ENCODE peak calls at places on chromosomes 13 and 19, in nine cellular contexts. T is colonic mucosa; A is breast epithelium; J is activated CD4-positive, alpha-beta T cell treated with anti-CD3 and anti-CD28 coated beads for 24 hours; R is activated CD8-positive, alpha-beta memory T cell treated with anti-CD3 and anti-CD28 coated beads for 48 hours; X is GM10248; O is iris pigment epithelial cell; Y is testis; W is epithelial cell of proximal tubule. E is an unnamed sample.

GRCh38 chr19:41156207-41156606 is 36.8 kb upstream of the CYP2S1 start:
- DNase-seq in T (no peak), A (no peak), J (no peak), R (no peak), X (no peak), O (no peak), Y (no peak), W (no peak), E (no peak)

GRCh38 chr13:50512602-50513527 is 330.6 kb downstream of the DLEU7 start:
- DNase-seq in T (peak), A (peak), J (peak), R (no peak), X (peak), O (peak), Y (peak), W (no peak), E (peak)

GRCh38 chr13:39506559-39507390 is 96.2 kb downstream of the LHFPL6 start:
- DNase-seq in T (no peak), A (no peak), J (no peak), R (no peak), X (no peak), O (peak), Y (no peak), W (no peak), E (no peak)

GRCh38 chr13:44333950-44334675 is 39.5 kb upstream of the SERP2 start:
- DNase-seq in T (no peak), A (no peak), J (no peak), R (no peak), X (no peak), O (no peak), Y (no peak), W (no peak), E (no peak)

GRCh38 chr13:29496241-29496712 is 99.2 kb downstream of the SLC7A1 start:
- DNase-seq in T (no peak), A (no peak), J (no peak), R (no peak), X (peak), O (no peak), Y (peak), W (no peak), E (peak)

GRCh38 chr19:7326105-7326877 is 22.4 kb upstream of the ARHGEF18 start:
- DNase-seq in T (peak), A (no peak), J (no peak), R (no peak), X (peak), O (peak), Y (peak), W (no peak), E (no peak)

GRCh38 chr13:43846496-43846895 is 33.0 kb downstream of the CCDC122 start:
- DNase-seq in T (no peak), A (no peak), J (no peak), R (no peak), X (no peak), O (peak), Y (no peak), W (no peak), E (no peak)

GRCh38 chr19:10209305-10209704 is 14.6 kb upstream of the DNMT1 start:
- DNase-seq in T (no peak), A (no peak), J (no peak), R (no peak), X (no peak), O (peak), Y (no peak), W (no peak), E (no peak)

GRCh38 chr13:110524484-110525254 is 36.9 kb downstream of the RAB20 start:
- DNase-seq in T (peak), A (peak), J (no peak), R (no peak), X (no peak), O (no peak), Y (peak), W (no peak), E (no peak)

GRCh38 chr19:42324655-42325307 is 654 bp upstream of the MEGF8 start:
- DNase-seq in T (peak), A (no peak), J (no peak), R (no peak), X (no peak), O (no peak), Y (no peak), W (no peak), E (peak)

GRCh38 chr19:29800086-29800825 is 11.5 kb upstream of the CCNE1 start:
- DNase-seq in T (no peak), A (no peak), J (no peak), R (no peak), X (no peak), O (no peak), Y (no peak), W (no peak), E (no peak)

GRCh38 chr19:4061178-4061682 is 5.5 kb downstream of the ZBTB7A start:
- DNase-seq in T (peak), A (peak), J (no peak), R (no peak), X (no peak), O (no peak), Y (peak), W (no peak), E (no peak)

GRCh38 chr13:97276862-97277269 is 54.7 kb downstream of the MBNL2 start:
- DNase-seq in T (no peak), A (no peak), J (no peak), R (no peak), X (no peak), O (no peak), Y (no peak), W (no peak), E (no peak)

GRCh38 chr13:73421310-73421912 is 362.6 kb downstream of the KLF5 start:
- DNase-seq in T (peak), A (no peak), J (no peak), R (no peak), X (no peak), O (peak), Y (no peak), W (peak), E (no peak)

GRCh38 chr13:94656766-94657165 is 55.1 kb downstream of the GPR180 start:
- DNase-seq in T (no peak), A (no peak), J (no peak), R (no peak), X (peak), O (peak), Y (no peak), W (peak), E (no peak)

GRCh38 chr19:38697641-38698071 is 46.6 kb downstream of the CAPN12 start:
- DNase-seq in T (no peak), A (no peak), J (no peak), R (no peak), X (no peak), O (no peak), Y (no peak), W (no peak), E (no peak)

GRCh38 chr13:89514534-89515312 is 1832.8 kb upstream of the MIR17HG start:
- DNase-seq in T (no peak), A (no peak), J (no peak), R (no peak), X (no peak), O (peak), Y (no peak), W (peak), E (no peak)

GRCh38 chr19:5567360-5567970 is at the start of gene TINCR:
- DNase-seq in T (no peak), A (no peak), J (no peak), R (no peak), X (no peak), O (no peak), Y (no peak), W (no peak), E (no peak)

GRCh38 chr13:80022146-80022545 is 318.8 kb downstream of the SPRY2 start:
- DNase-seq in T (no peak), A (no peak), J (no peak), R (no peak), X (no peak), O (peak), Y (no peak), W (no peak), E (no peak)

GRCh38 chr19:49368711-49369358 is 5.2 kb downstream of the DKKL1 start:
- DNase-seq in T (no peak), A (no peak), J (no peak), R (no peak), X (no peak), O (no peak), Y (no peak), W (no peak), E (no peak)

GRCh38 chr13:40503026-40503425 is 163.4 kb downstream of the FOXO1 start:
- DNase-seq in T (no peak), A (no peak), J (no peak), R (no peak), X (no peak), O (no peak), Y (no peak), W (no peak), E (no peak)

GRCh38 chr19:32296694-32297093 is 48.7 kb upstream of the ZNF507 start:
- DNase-seq in T (no peak), A (no peak), J (no peak), R (no peak), X (no peak), O (no peak), Y (no peak), W (no peak), E (no peak)

GRCh38 chr19:30307191-30307974 is 64.8 kb upstream of the ZNF536 start:
- DNase-seq in T (no peak), A (no peak), J (no peak), R (no peak), X (no peak), O (no peak), Y (no peak), W (no peak), E (no peak)

GRCh38 chr19:8240274-8241229 is 31.4 kb downstream of the CERS4 start:
- DNase-seq in T (peak), A (peak), J (peak), R (peak), X (peak), O (peak), Y (peak), W (peak), E (peak)

GRCh38 chr13:45691251-45691650 is 10.9 kb upstream of the CBY2 start:
- DNase-seq in T (no peak), A (no peak), J (no peak), R (no peak), X (no peak), O (no peak), Y (no peak), W (no peak), E (no peak)

GRCh38 chr19:45451181-45451849 is 16.5 kb upstream of the FOSB start:
- DNase-seq in T (peak), A (peak), J (no peak), R (no peak), X (no peak), O (peak), Y (peak), W (no peak), E (peak)

GRCh38 chr13:110716235-110716505 is 2.7 kb downstream of the ING1 start:
- DNase-seq in T (peak), A (no peak), J (no peak), R (no peak), X (no peak), O (peak), Y (peak), W (no peak), E (no peak)

GRCh38 chr13:34201050-34201913 is 383.3 kb downstream of the RFC3 start:
- DNase-seq in T (no peak), A (no peak), J (no peak), R (no peak), X (no peak), O (peak), Y (no peak), W (no peak), E (no peak)